ENCODE peak calls at places on chromosomes 4 and X, in nine cellular contexts. K is nucleus accumbens, U is OCI-M1, V is H9, Q is activated gamma-delta T cell, Z is fibroblast of mammary gland, G is mesendoderm, W is fibroblast of lung, T is psoas muscle. X is an unnamed sample.

GRCh38 chrX:12991575-12991974 is 16.7 kb downstream of the TMSB4X start:
- DNase-seq in K (no peak), U (no peak), V (no peak), Q (no peak), Z (no peak), G (no peak), W (no peak), T (no peak), X (no peak)

GRCh38 chrX:80246273-80246672 is 174.0 kb upstream of the TENT5D start:
- DNase-seq in K (no peak), U (peak), V (no peak), Q (no peak), Z (peak), G (peak), W (no peak), T (no peak), X (no peak)

GRCh38 chrX:64206556-64207162 is 1.2 kb upstream of the AMER1 start:
- DNase-seq in K (no peak), U (peak), V (no peak), Q (no peak), Z (no peak), G (no peak), W (peak), T (no peak), X (peak)

GRCh38 chr4:11456441-11456840 is 27.7 kb upstream of the HS3ST1 start:
- DNase-seq in K (no peak), U (no peak), V (no peak), Q (no peak), Z (no peak), G (no peak), W (no peak), T (no peak), X (no peak)

GRCh38 chr4:158741622-158742021 is 18.4 kb upstream of the PPID start:
- DNase-seq in K (no peak), U (no peak), V (no peak), Q (no peak), Z (no peak), G (no peak), W (no peak), T (no peak), X (no peak)

GRCh38 chrX:45126158-45126557 is 74.5 kb downstream of the DIPK2B start:
- DNase-seq in K (no peak), U (peak), V (no peak), Q (no peak), Z (peak), G (no peak), W (no peak), T (no peak), X (no peak)

GRCh38 chrX:97563531-97564133 is 679.9 kb downstream of the RPA4 start:
- DNase-seq in K (no peak), U (peak), V (no peak), Q (no peak), Z (peak), G (no peak), W (peak), T (no peak), X (no peak)

GRCh38 chrX:9466711-9467110 is 1.9 kb downstream of the TBL1X start:
- DNase-seq in K (no peak), U (no peak), V (no peak), Q (no peak), Z (no peak), G (no peak), W (no peak), T (no peak), X (no peak)

GRCh38 chrX:65607070-65607742 is 60.2 kb upstream of the MSN start:
- DNase-seq in K (no peak), U (peak), V (no peak), Q (no peak), Z (peak), G (no peak), W (peak), T (no peak), X (no peak)

GRCh38 chr4:52142816-52143215 is 91.7 kb downstream of the SPATA18 start:
- DNase-seq in K (no peak), U (no peak), V (no peak), Q (no peak), Z (peak), G (no peak), W (no peak), T (no peak), X (no peak)

GRCh38 chr4:128358231-128358902 is 70.8 kb upstream of the PGRMC2 start:
- DNase-seq in K (no peak), U (no peak), V (no peak), Q (no peak), Z (peak), G (no peak), W (peak), T (no peak), X (no peak)

GRCh38 chrX:23616361-23616760 is 50.9 kb upstream of the PRDX4 start:
- DNase-seq in K (no peak), U (peak), V (no peak), Q (no peak), Z (peak), G (peak), W (peak), T (no peak), X (no peak)

GRCh38 chr4:100022792-100023222 is 72.7 kb upstream of the H2AZ1 start:
- DNase-seq in K (no peak), U (no peak), V (peak), Q (no peak), Z (peak), G (peak), W (peak), T (no peak), X (no peak)

GRCh38 chrX:132435222-132435621 is 53.6 kb downstream of the MBNL3 start:
- DNase-seq in K (no peak), U (no peak), V (no peak), Q (no peak), Z (peak), G (no peak), W (peak), T (no peak), X (no peak)

GRCh38 chrX:19673334-19674040 is 158.2 kb upstream of the MAP3K15 start:
- DNase-seq in K (no peak), U (peak), V (no peak), Q (no peak), Z (peak), G (peak), W (peak), T (peak), X (peak)

GRCh38 chr4:7660176-7660540 is 225.4 kb upstream of the PSAPL1 start:
- DNase-seq in K (no peak), U (no peak), V (no peak), Q (no peak), Z (no peak), G (no peak), W (no peak), T (peak), X (no peak)

GRCh38 chr4:55032179-55032578 is 93.2 kb downstream of the KDR start:
- DNase-seq in K (no peak), U (no peak), V (no peak), Q (no peak), Z (no peak), G (no peak), W (no peak), T (no peak), X (no peak)

GRCh38 chrX:106378616-106379015 is 210.5 kb downstream of the PWWP3B start:
- DNase-seq in K (no peak), U (peak), V (no peak), Q (no peak), Z (no peak), G (no peak), W (no peak), T (no peak), X (no peak)

GRCh38 chrX:46179748-46180147 is 365.5 kb downstream of the ZNF674 start:
- DNase-seq in K (no peak), U (no peak), V (no peak), Q (no peak), Z (no peak), G (no peak), W (no peak), T (no peak), X (no peak)

GRCh38 chr4:180665994-180666818 is 1577.0 kb upstream of the TENM3 start:
- DNase-seq in K (no peak), U (peak), V (peak), Q (no peak), Z (peak), G (peak), W (peak), T (no peak), X (no peak)

GRCh38 chr4:136908122-136908521 is 624.2 kb downstream of the PCDH18 start:
- DNase-seq in K (no peak), U (no peak), V (no peak), Q (no peak), Z (no peak), G (no peak), W (no peak), T (no peak), X (no peak)

GRCh38 chrX:67612231-67612630 is 68.4 kb downstream of the AR start:
- DNase-seq in K (no peak), U (no peak), V (no peak), Q (no peak), Z (peak), G (peak), W (no peak), T (no peak), X (no peak)

GRCh38 chr4:93814722-93815121 is 13.8 kb upstream of the ATOH1 start:
- DNase-seq in K (no peak), U (peak), V (no peak), Q (no peak), Z (no peak), G (peak), W (no peak), T (no peak), X (no peak)

GRCh38 chr4:84681488-84682274 is 98.8 kb downstream of the CDS1 start:
- DNase-seq in K (no peak), U (peak), V (no peak), Q (no peak), Z (peak), G (peak), W (peak), T (no peak), X (no peak)

GRCh38 chr4:28686618-28687017 is 1826.0 kb downstream of the STIM2 start:
- DNase-seq in K (peak), U (peak), V (peak), Q (no peak), Z (peak), G (peak), W (peak), T (no peak), X (no peak)

GRCh38 chr4:93764647-93765246 is 63.8 kb upstream of the ATOH1 start:
- DNase-seq in K (no peak), U (peak), V (no peak), Q (no peak), Z (peak), G (peak), W (peak), T (no peak), X (no peak)

GRCh38 chr4:119692001-119692400 is 63.4 kb upstream of the PDE5A start:
- DNase-seq in K (no peak), U (no peak), V (no peak), Q (no peak), Z (peak), G (no peak), W (peak), T (no peak), X (no peak)

GRCh38 chr4:67037489-67037888 is 507.8 kb downstream of the CENPC start:
- DNase-seq in K (no peak), U (no peak), V (no peak), Q (no peak), Z (no peak), G (no peak), W (no peak), T (no peak), X (no peak)